ENCODE peak calls at places on chromosomes 1 and 21, in eight cellular contexts. V, D, J, M, W, E, N and Z are unnamed samples.

GRCh38 chr1:241702436-241702835 is 50.4 kb downstream of the WDR64 start:
- DNase-seq in J (no peak), D (no peak), N (peak; percentile 89), E (no peak), W (peak; percentile 26), M (peak; percentile 92), V (no peak), Z (peak; percentile 81)

GRCh38 chr1:217275617-217276398 is 355.1 kb downstream of the GPATCH2 start:
- DNase-seq in V (no peak), E (peak; percentile 42), J (no peak), W (no peak), M (peak; percentile 69), N (peak; percentile 69), D (no peak), Z (peak; percentile 75)

GRCh38 chr1:33723251-33723650 is 140.6 kb upstream of the HMGB4 start:
- DNase-seq in W (no peak), J (no peak), M (no peak), D (no peak), E (no peak), V (no peak), N (no peak), Z (no peak)

GRCh38 chr1:22625262-22625925 is 11.0 kb upstream of the C1QA start:
- DNase-seq in M (peak; percentile 19), N (peak; percentile 24), E (no peak), D (no peak), J (no peak), V (no peak), W (no peak), Z (no peak)

GRCh38 chr1:25880518-25880917 is 5.0 kb upstream of the PAQR7 start:
- DNase-seq in J (no peak), V (no peak), M (no peak), D (no peak), N (no peak), W (no peak), E (no peak), Z (no peak)

GRCh38 chr1:162538815-162539431 is 22.6 kb upstream of the UAP1 start:
- DNase-seq in D (no peak), V (no peak), E (peak; percentile 100), N (peak; percentile 95), J (no peak), W (peak; percentile 91), M (peak; percentile 88), Z (peak; percentile 74)

GRCh38 chr1:167564592-167564991 is 11.0 kb upstream of the CREG1 start:
- DNase-seq in E (no peak), V (no peak), W (no peak), D (peak; percentile 11), N (peak; percentile 89), M (peak; percentile 42), J (no peak), Z (peak; percentile 69)

GRCh38 chr1:197841158-197841557 is 61.3 kb upstream of the C1orf53 start:
- DNase-seq in J (no peak), N (no peak), E (no peak), D (no peak), V (no peak), W (no peak), M (no peak), Z (no peak)

GRCh38 chr1:5572794-5573193 is 419.4 kb downstream of the NPHP4 start:
- DNase-seq in V (no peak), N (no peak), E (no peak), D (no peak), J (no peak), W (no peak), M (no peak), Z (no peak)

GRCh38 chr1:79568411-79568810 is 561.9 kb upstream of the ADGRL4 start:
- DNase-seq in J (no peak), V (no peak), N (no peak), M (peak; percentile 79), D (no peak), E (no peak), W (no peak), Z (peak; percentile 15)

GRCh38 chr1:88877382-88877825 is 14.0 kb downstream of the GTF2B start:
- DNase-seq in E (peak; percentile 35), V (peak; percentile 44), N (peak; percentile 35), M (peak; percentile 35), W (no peak), J (no peak), D (peak; percentile 21), Z (peak; percentile 39)

GRCh38 chr1:181073638-181074037 is 14.9 kb upstream of the IER5 start:
- DNase-seq in W (no peak), E (peak; percentile 38), V (no peak), M (peak; percentile 72), J (no peak), N (peak; percentile 98), D (no peak), Z (peak; percentile 49)

GRCh38 chr21:45817345-45817744 is 164.2 kb upstream of the COL6A1 start:
- DNase-seq in V (no peak), D (no peak), M (no peak), N (no peak), W (no peak), J (no peak), E (no peak), Z (no peak)

GRCh38 chr1:115168026-115168425 is 78.7 kb upstream of the TSPAN2 start:
- DNase-seq in J (no peak), N (peak; percentile 88), M (peak; percentile 90), D (no peak), E (peak; percentile 70), V (no peak), W (no peak), Z (no peak)

GRCh38 chr1:226643701-226644540 is 95.2 kb downstream of the ITPKB start:
- DNase-seq in M (no peak), N (no peak), D (no peak), J (no peak), W (no peak), V (no peak), E (no peak), Z (no peak)

GRCh38 chr1:94048413-94049164 is 72.4 kb downstream of the ABCA4 start:
- DNase-seq in J (no peak), M (no peak), D (no peak), V (no peak), N (no peak), W (peak; percentile 85), E (no peak), Z (peak; percentile 45)